ENCODE peak calls at places on chromosomes 5 and 9, in ten cellular contexts. H, C, L, D, K, N, O, U, G and X are unnamed samples.

GRCh38 chr5:169762338-169763095 is 125.4 kb downstream of the DOCK2 start:
- DNase-seq in H (no peak), C (peak), L (no peak), D (no peak), K (no peak), N (no peak), O (no peak), U (no peak), G (peak), X (peak)

GRCh38 chr9:69130456-69131441 is 43.3 kb upstream of the TJP2 start:
- DNase-seq in H (no peak), C (peak), L (no peak), D (no peak), K (peak), N (no peak), O (no peak), U (no peak), G (no peak), X (peak)

GRCh38 chr5:135393691-135394090 is 5.3 kb downstream of the MACROH2A1 start:
- DNase-seq in H (no peak), C (no peak), L (no peak), D (no peak), K (no peak), N (peak), O (no peak), U (no peak), G (no peak), X (no peak)

GRCh38 chr5:19229210-19229835 is 758.7 kb downstream of the CDH18 start:
- DNase-seq in H (no peak), C (no peak), L (no peak), D (no peak), K (no peak), N (no peak), O (no peak), U (no peak), G (no peak), X (no peak)

GRCh38 chr9:131387394-131387793 is 6.5 kb upstream of the PRRC2B start:
- DNase-seq in H (no peak), C (no peak), L (no peak), D (no peak), K (no peak), N (no peak), O (no peak), U (no peak), G (no peak), X (no peak)

GRCh38 chr9:126915281-126915816 is 767 bp downstream of the RALGPS1 start:
- DNase-seq in H (peak), C (no peak), L (peak), D (peak), K (no peak), N (no peak), O (peak), U (peak), G (peak), X (no peak)

GRCh38 chr5:107377277-107377609 is 293.5 kb downstream of the EFNA5 start:
- DNase-seq in H (no peak), C (no peak), L (no peak), D (no peak), K (no peak), N (no peak), O (no peak), U (no peak), G (no peak), X (no peak)

GRCh38 chr9:82882744-82883143 is 180.2 kb downstream of the RASEF start:
- DNase-seq in H (no peak), C (peak), L (no peak), D (no peak), K (no peak), N (no peak), O (no peak), U (no peak), G (no peak), X (no peak)

GRCh38 chr5:61304611-61305369 is 27.3 kb upstream of the ZSWIM6 start:
- DNase-seq in H (no peak), C (peak), L (no peak), D (no peak), K (no peak), N (peak), O (peak), U (peak), G (peak), X (no peak)

GRCh38 chr9:94798201-94798600 is 71.7 kb downstream of the AOPEP start:
- DNase-seq in H (no peak), C (no peak), L (no peak), D (no peak), K (no peak), N (no peak), O (no peak), U (no peak), G (no peak), X (no peak)

GRCh38 chr5:157312492-157312891 is 46.6 kb downstream of the CYFIP2 start:
- DNase-seq in H (peak), C (peak), L (no peak), D (no peak), K (no peak), N (no peak), O (no peak), U (peak), G (peak), X (no peak)

GRCh38 chr5:91175708-91176107 is 207.4 kb downstream of the ARRDC3 start:
- DNase-seq in H (no peak), C (no peak), L (no peak), D (no peak), K (no peak), N (no peak), O (no peak), U (no peak), G (no peak), X (no peak)

GRCh38 chr5:52989025-52989780 is at the start of gene ITGA2:
- DNase-seq in H (peak), C (peak), L (peak), D (peak), K (no peak), N (no peak), O (peak), U (peak), G (peak), X (no peak)

DNA sequence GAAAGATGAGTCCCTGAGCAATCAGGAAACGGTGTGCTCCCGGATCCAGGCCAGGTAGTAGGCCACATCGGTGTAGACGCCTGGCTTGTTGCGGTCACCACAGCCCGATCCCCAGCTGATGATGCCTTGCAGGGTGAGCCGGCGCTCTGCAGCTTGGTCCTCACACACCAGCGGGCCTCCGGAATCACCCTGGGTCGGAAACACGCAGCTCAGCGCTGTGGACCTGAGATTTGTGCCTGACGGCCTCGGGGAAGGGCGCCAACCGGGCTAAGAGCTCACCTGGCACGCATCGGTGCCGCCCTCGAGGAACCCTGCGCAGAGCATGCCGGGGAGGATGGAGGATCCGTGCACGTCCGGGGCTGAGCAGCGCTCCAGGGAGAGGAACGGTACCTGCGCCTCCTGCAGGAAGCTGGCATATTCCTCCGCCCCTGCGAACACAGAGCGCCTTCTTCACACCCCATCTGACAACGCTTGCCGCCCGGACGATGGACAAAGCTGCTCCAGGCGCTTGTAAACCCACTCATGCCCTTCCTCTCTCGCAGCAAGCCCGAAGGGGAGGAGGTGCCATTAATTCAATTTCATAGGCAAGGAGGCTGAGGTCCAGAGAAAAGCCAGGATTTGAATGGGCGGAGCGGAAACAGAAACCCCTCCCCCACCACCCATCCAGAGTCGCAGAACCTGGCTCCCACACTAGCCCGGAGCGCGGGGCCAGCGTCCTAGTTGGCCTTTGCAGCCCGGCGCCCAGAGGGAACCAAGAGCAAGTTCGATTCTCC is 2.0 kb upstream of the PFN3 start:
- DNase-seq in H (no peak), C (peak), L (no peak), D (peak), K (no peak), N (no peak), O (peak), U (peak), G (peak), X (no peak)
- TF ChIP-seq CTCF in H (no peak), C (peak), L (no peak), D (peak), K (peak), N (peak), O (peak), U (peak), G (peak), X (peak)

GRCh38 chr9:136996361-136997281 is at the start of gene CLIC3:
- DNase-seq in H (no peak), C (peak), L (no peak), D (peak), K (no peak), N (no peak), O (no peak), U (peak), G (peak), X (no peak)
- H3K4me3 ChIP-seq in H (no peak), C (peak), L (no peak), D (no peak), K (peak), N (no peak), O (peak), U (peak), G (peak), X (no peak)

DNA sequence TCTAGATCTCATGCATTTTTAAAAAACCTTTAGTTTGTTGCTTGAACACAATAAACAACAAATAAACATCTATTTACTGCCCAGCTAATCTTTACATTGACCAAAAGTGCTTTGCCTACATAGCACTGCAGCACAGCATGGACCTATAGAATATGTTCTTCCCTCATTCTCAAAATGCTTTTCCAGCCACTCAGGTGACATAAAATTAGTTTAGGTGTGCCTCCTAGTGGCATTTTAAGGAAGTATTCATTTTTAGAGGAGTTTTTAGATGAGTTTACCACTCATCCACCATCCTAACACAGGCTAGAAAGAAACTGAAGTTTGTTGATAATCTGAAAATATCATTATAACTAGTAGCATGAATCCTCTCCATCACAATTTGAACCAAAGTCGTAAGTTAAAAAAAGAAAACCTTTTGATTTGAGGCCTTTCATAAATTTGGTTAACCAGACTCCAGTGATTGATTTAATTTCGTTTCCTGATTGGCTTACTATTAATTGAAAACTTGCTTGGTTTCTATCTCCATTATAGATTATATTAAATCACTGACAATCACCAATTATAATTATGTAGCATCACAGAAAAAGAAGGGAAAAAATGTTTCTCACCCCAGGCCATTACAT is 12.6 kb downstream of the PLGRKT start:
- DNase-seq in H (no peak), C (peak), L (no peak), D (no peak), K (no peak), N (no peak), O (no peak), U (no peak), G (peak), X (peak)
- TF ChIP-seq CTCF in H (peak), C (peak), L (peak), D (no peak), K (peak), N (peak), O (peak), U (peak), G (peak), X (peak)

GRCh38 chr9:138009456-138010273 is 132.1 kb downstream of the CACNA1B start:
- DNase-seq in H (no peak), C (no peak), L (no peak), D (no peak), K (no peak), N (no peak), O (no peak), U (peak), G (no peak), X (no peak)
- H3K4me3 ChIP-seq in H (no peak), C (no peak), L (no peak), D (no peak), K (no peak), N (no peak), O (no peak), U (no peak), G (no peak), X (no peak)

GRCh38 chr9:80794197-80794596 is 895.1 kb downstream of the TLE1 start:
- DNase-seq in H (no peak), C (no peak), L (no peak), D (no peak), K (no peak), N (no peak), O (no peak), U (no peak), G (peak), X (no peak)

GRCh38 chr9:80797427-80797825 is 891.9 kb downstream of the TLE1 start:
- DNase-seq in H (no peak), C (no peak), L (no peak), D (no peak), K (no peak), N (no peak), O (no peak), U (no peak), G (no peak), X (no peak)

GRCh38 chr9:80793706-80794105 is 895.6 kb downstream of the TLE1 start:
- DNase-seq in H (no peak), C (no peak), L (no peak), D (no peak), K (no peak), N (no peak), O (no peak), U (no peak), G (no peak), X (no peak)

GRCh38 chr9:80797841-80798688 is 891.3 kb downstream of the TLE1 start:
- DNase-seq in H (no peak), C (peak), L (no peak), D (peak), K (peak), N (peak), O (peak), U (no peak), G (no peak), X (peak)

GRCh38 chr9:80796662-80797426 is 892.5 kb downstream of the TLE1 start:
- DNase-seq in H (no peak), C (no peak), L (no peak), D (peak), K (no peak), N (no peak), O (no peak), U (no peak), G (no peak), X (no peak)
- TF ChIP-seq CTCF in H (no peak), C (no peak), L (no peak), D (no peak), K (no peak), N (no peak), O (no peak), U (no peak), G (no peak), X (no peak)

GRCh38 chr9:16654727-16655126 is 215.7 kb downstream of the BNC2 start:
- DNase-seq in H (no peak), C (no peak), L (no peak), D (no peak), K (no peak), N (no peak), O (no peak), U (no peak), G (no peak), X (no peak)

GRCh38 chr9:16653491-16654407 is 216.7 kb downstream of the BNC2 start:
- DNase-seq in H (peak), C (peak), L (no peak), D (peak), K (no peak), N (no peak), O (no peak), U (no peak), G (no peak), X (no peak)

GRCh38 chr9:16659096-16659495 is 211.4 kb downstream of the BNC2 start:
- DNase-seq in H (no peak), C (no peak), L (no peak), D (no peak), K (no peak), N (no peak), O (no peak), U (no peak), G (no peak), X (no peak)

GRCh38 chr9:16652511-16653101 is 217.9 kb downstream of the BNC2 start:
- DNase-seq in H (no peak), C (peak), L (no peak), D (no peak), K (no peak), N (no peak), O (no peak), U (no peak), G (no peak), X (no peak)

GRCh38 chr9:16656432-16657169 is 213.9 kb downstream of the BNC2 start:
- DNase-seq in H (no peak), C (no peak), L (no peak), D (no peak), K (no peak), N (no peak), O (no peak), U (no peak), G (no peak), X (no peak)
- H3K4me3 ChIP-seq in H (no peak), C (no peak), L (no peak), D (no peak), K (no peak), N (no peak), O (no peak), U (no peak), G (no peak), X (no peak)

GRCh38 chr5:166370928-166371690 is 1920.3 kb upstream of the WWC1 start:
- DNase-seq in H (no peak), C (peak), L (no peak), D (no peak), K (no peak), N (no peak), O (no peak), U (no peak), G (no peak), X (no peak)
- TF ChIP-seq CTCF in H (no peak), C (no peak), L (no peak), D (no peak), K (no peak), N (no peak), O (no peak), U (no peak), G (no peak), X (no peak)

GRCh38 chr5:9596833-9597232 is 33.3 kb downstream of the TAS2R1 start:
- DNase-seq in H (no peak), C (no peak), L (no peak), D (no peak), K (no peak), N (no peak), O (no peak), U (no peak), G (no peak), X (no peak)

GRCh38 chr5:9594913-9595312 is 35.2 kb downstream of the TAS2R1 start:
- DNase-seq in H (no peak), C (no peak), L (no peak), D (no peak), K (no peak), N (no peak), O (no peak), U (no peak), G (no peak), X (no peak)

GRCh38 chr5:9601055-9601739 is 29.0 kb downstream of the TAS2R1 start:
- DNase-seq in H (no peak), C (peak), L (no peak), D (no peak), K (no peak), N (no peak), O (no peak), U (no peak), G (no peak), X (no peak)

GRCh38 chr5:9599391-9599790 is 30.8 kb downstream of the TAS2R1 start:
- DNase-seq in H (no peak), C (no peak), L (no peak), D (no peak), K (no peak), N (no peak), O (no peak), U (no peak), G (no peak), X (no peak)

GRCh38 chr5:9596256-9596655 is 33.9 kb downstream of the TAS2R1 start:
- DNase-seq in H (no peak), C (peak), L (no peak), D (no peak), K (peak), N (peak), O (no peak), U (no peak), G (no peak), X (peak)
- H3K4me3 ChIP-seq in H (no peak), C (peak), L (no peak), D (no peak), K (peak), N (peak), O (no peak), U (no peak), G (no peak), X (peak)